ENCODE peak calls at places on chromosome 15, in four cellular contexts. U is AG04450; H is IMR-90; W is stimulated activated CD8-positive, alpha-beta memory T cell treated with anti-CD3 and anti-CD28 coated beads, Interleukin-15, amount 100 ng/mL, for 4 hours. C is an unnamed sample.

GRCh38 chr15:33656090-33656670 is 312.1 kb upstream of the CHRM5 start:
- DNase-seq in W (no peak), H (no peak), U (no peak), C (no peak)

GRCh38 chr15:64045774-64046346 is 425 bp downstream of the DAPK2 start:
- DNase-seq in U (no peak), W (no peak), H (no peak), C (no peak)

GRCh38 chr15:70253461-70254156 is 155.9 kb upstream of the TLE3 start:
- DNase-seq in U (no peak), H (no peak), W (no peak), C (no peak)

GRCh38 chr15:31157644-31158069 is 56.1 kb upstream of the TRPM1 start:
- DNase-seq in U (no peak), W (no peak), H (no peak), C (no peak)

GRCh38 chr15:51341366-51342248 is at the start of gene GLDN:
- DNase-seq in U (no peak), H (peak; percentile 2), W (no peak), C (no peak)

GRCh38 chr15:50206020-50206419 is 24.0 kb downstream of the SLC27A2 start:
- DNase-seq in U (no peak), W (no peak), H (no peak), C (no peak)

GRCh38 chr15:85793641-85794597 is 806 bp downstream of the KLHL25 start:
- DNase-seq in W (no peak), U (no peak), H (peak; percentile 15), C (no peak)

GRCh38 chr15:85318048-85318731 is 62.2 kb upstream of the AKAP13 start:
- DNase-seq in H (peak; percentile 98), U (peak; percentile 82), W (no peak), C (peak; percentile 90)

GRCh38 chr15:36161781-36162212 is 417.6 kb upstream of the CDIN1 start:
- DNase-seq in W (no peak), H (no peak), U (no peak), C (peak; percentile 71)

GRCh38 chr15:101452572-101452971 is 36.9 kb downstream of the PCSK6 start:
- DNase-seq in U (no peak), W (no peak), H (no peak), C (no peak)

GRCh38 chr15:88031461-88031860 is 225.1 kb downstream of the NTRK3 start:
- DNase-seq in U (no peak), W (no peak), H (no peak), C (no peak)

GRCh38 chr15:25905140-25905539 is 42.0 kb upstream of the ATP10A start:
- DNase-seq in H (peak; percentile 88), W (no peak), U (peak; percentile 21), C (peak; percentile 24)

GRCh38 chr15:85751731-85752421 is 42.8 kb downstream of the KLHL25 start:
- DNase-seq in H (no peak), U (no peak), W (no peak), C (no peak)

GRCh38 chr15:57485869-57486268 is 105.8 kb upstream of the MYZAP start:
- DNase-seq in U (peak; percentile 47), H (peak; percentile 83), W (no peak), C (peak; percentile 90)

GRCh38 chr15:70185251-70185711 is 87.6 kb upstream of the TLE3 start:
- DNase-seq in H (no peak), U (no peak), W (no peak), C (peak; percentile 83)

GRCh38 chr15:68700395-68701123 is 120.1 kb downstream of the ANP32A start:
- DNase-seq in W (no peak), H (peak; percentile 59), U (peak; percentile 11), C (peak; percentile 48)

GRCh38 chr15:61518191-61518950 is 289.3 kb upstream of the RORA start:
- DNase-seq in W (no peak), U (no peak), H (peak; percentile 2), C (no peak)

GRCh38 chr15:94032571-94032970 is 198.8 kb upstream of the MCTP2 start:
- DNase-seq in U (no peak), H (no peak), W (no peak), C (no peak)

GRCh38 chr15:40500584-40501330 is 30.0 kb downstream of the CHST14 start:
- DNase-seq in H (peak; percentile 66), U (no peak), W (no peak), C (peak; percentile 62)

GRCh38 chr15:66505818-66506217 is 692 bp downstream of the ZWILCH start:
- DNase-seq in W (no peak), H (no peak), U (no peak), C (no peak)

GRCh38 chr15:55993804-55994539 is 560 bp upstream of the NEDD4 start:
- DNase-seq in W (no peak), H (peak; percentile 68), U (peak; percentile 33), C (peak; percentile 77)

GRCh38 chr15:75620043-75620775 is 5.3 kb downstream of the SNUPN start:
- DNase-seq in H (peak; percentile 39), U (no peak), W (no peak), C (peak; percentile 71)

GRCh38 chr15:73856458-73857192 is 16.7 kb upstream of the TBC1D21 start:
- DNase-seq in U (no peak), H (no peak), W (no peak), C (no peak)

GRCh38 chr15:51793521-51793920 is 35.9 kb upstream of the TMOD3 start:
- DNase-seq in U (no peak), W (no peak), H (no peak), C (no peak)

GRCh38 chr15:95760508-95760907 is 570.0 kb upstream of the NR2F2 start:
- DNase-seq in U (no peak), H (no peak), W (no peak), C (peak; percentile 70)

GRCh38 chr15:35486296-35486695 is 59.7 kb downstream of the DPH6 start:
- DNase-seq in W (no peak), U (no peak), H (no peak), C (no peak)

GRCh38 chr15:56869573-56869972 is 48.9 kb upstream of the TCF12 start:
- DNase-seq in U (no peak), W (no peak), H (no peak), C (peak; percentile 8)

GRCh38 chr15:69469467-69470191 is 17.0 kb downstream of the RPLP1 start:
- DNase-seq in W (no peak), U (no peak), H (peak; percentile 56), C (peak; percentile 84)

GRCh38 chr15:44489464-44489863 is 47.5 kb upstream of the EIF3J start:
- DNase-seq in H (peak; percentile 94), U (peak; percentile 49), W (no peak), C (peak; percentile 81)

GRCh38 chr15:58438956-58439355 is 7.2 kb downstream of the LIPC start:
- DNase-seq in H (peak; percentile 46), W (peak; percentile 10), U (peak; percentile 13), C (peak; percentile 70)

C was measured in amniotic epithelial cell.